ENCODE peak calls at places on chromosomes 2 and 18, in nine cellular contexts. U, R, N, P, C, V, F, Q and H are unnamed samples.

GRCh38 chr2:777546-777945 is 100.3 kb upstream of the TMEM18 start:
- DNase-seq in U (no peak), R (no peak), N (no peak), P (no peak), C (no peak), V (no peak), F (no peak), Q (no peak), H (no peak)

GRCh38 chr2:27071990-27072830 is 756 bp upstream of the OST4 start:
- DNase-seq in U (no peak), R (no peak), N (peak; percentile 84), P (peak; percentile 81), C (peak; percentile 69), V (peak; percentile 74), F (peak; percentile 97), Q (no peak), H (no peak)

GRCh38 chr2:133977385-133977784 is 276.5 kb upstream of the MGAT5 start:
- DNase-seq in U (no peak), R (no peak), N (no peak), P (peak; percentile 20), C (no peak), V (no peak), F (no peak), Q (no peak), H (no peak)

GRCh38 chr2:11406492-11407381 is 59.2 kb downstream of the E2F6 start:
- DNase-seq in U (no peak), R (no peak), N (peak; percentile 25), P (peak; percentile 70), C (no peak), V (peak; percentile 84), F (peak; percentile 72), Q (no peak), H (no peak)

GRCh38 chr18:53385889-53386288 is 838.6 kb downstream of the MBD2 start:
- DNase-seq in U (no peak), R (no peak), N (no peak), P (no peak), C (no peak), V (no peak), F (no peak), Q (no peak), H (no peak)

GRCh38 chr18:24402209-24402785 is 4.7 kb upstream of the OSBPL1A start:
- DNase-seq in U (no peak), R (no peak), N (no peak), P (peak; percentile 70), C (no peak), V (no peak), F (no peak), Q (no peak), H (no peak)

GRCh38 chr2:112701092-112701491 is 19.7 kb upstream of the NT5DC4 start:
- DNase-seq in U (no peak), R (no peak), N (no peak), P (no peak), C (no peak), V (no peak), F (peak; percentile 39), Q (no peak), H (no peak)

GRCh38 chr2:73285162-73285739 is 973 bp upstream of the FBXO41 start:
- DNase-seq in U (no peak), R (no peak), N (no peak), P (no peak), C (no peak), V (no peak), F (no peak), Q (no peak), H (peak; percentile 6)

GRCh38 chr2:15627842-15628684 is 36.4 kb downstream of the DDX1 start:
- DNase-seq in U (no peak), R (no peak), N (no peak), P (no peak), C (no peak), V (no peak), F (no peak), Q (no peak), H (no peak)

GRCh38 chr2:92072461-92073035 is 2798.7 kb upstream of the TEKT4 start:
- DNase-seq in U (peak; percentile 12), R (no peak), N (peak; percentile 2), P (no peak), C (no peak), V (no peak), F (no peak), Q (no peak), H (no peak)

GRCh38 chr2:104701471-104701911 is 152.4 kb upstream of the POU3F3 start:
- DNase-seq in U (no peak), R (no peak), N (no peak), P (no peak), C (no peak), V (no peak), F (no peak), Q (no peak), H (no peak)

GRCh38 chr2:223613017-223613950 is 11.1 kb upstream of the SCG2 start:
- DNase-seq in U (peak; percentile 60), R (no peak), N (peak; percentile 92), P (peak; percentile 93), C (peak; percentile 55), V (peak; percentile 99), F (peak; percentile 99), Q (peak; percentile 89), H (peak; percentile 74)

GRCh38 chr2:201256001-201256544 is 4.3 kb upstream of the CASP8 start:
- DNase-seq in U (no peak), R (no peak), N (no peak), P (peak; percentile 13), C (no peak), V (no peak), F (no peak), Q (no peak), H (no peak)

GRCh38 chr2:165874445-165875039 is 79.0 kb downstream of the TTC21B start:
- DNase-seq in U (no peak), R (no peak), N (peak; percentile 74), P (no peak), C (peak; percentile 72), V (peak; percentile 88), F (peak; percentile 77), Q (peak; percentile 28), H (peak; percentile 24)

GRCh38 chr2:85455552-85456090 is 37.1 kb downstream of the SH2D6 start:
- DNase-seq in U (no peak), R (no peak), N (no peak), P (peak; percentile 98), C (no peak), V (no peak), F (no peak), Q (no peak), H (no peak)
- TF ChIP-seq CTCF in U (no peak), R (no peak), N (peak; percentile 8), P (peak; percentile 73), C (peak; percentile 16), V (no peak), F (no peak), Q (no peak), H (no peak)

GRCh38 chr2:162629085-162629484 is 209.5 kb downstream of the KCNH7 start:
- DNase-seq in U (no peak), R (no peak), N (no peak), P (no peak), C (no peak), V (no peak), F (no peak), Q (no peak), H (no peak)

GRCh38 chr2:162629499-162629898 is 209.1 kb downstream of the KCNH7 start:
- DNase-seq in U (no peak), R (no peak), N (no peak), P (no peak), C (no peak), V (no peak), F (no peak), Q (no peak), H (no peak)

GRCh38 chr2:162623888-162624287 is 214.7 kb downstream of the KCNH7 start:
- DNase-seq in U (no peak), R (no peak), N (no peak), P (no peak), C (no peak), V (no peak), F (no peak), Q (no peak), H (no peak)
- TF ChIP-seq CTCF in U (no peak), R (no peak), N (no peak), P (no peak), C (no peak), V (no peak), F (no peak), Q (no peak), H (no peak)

GRCh38 chr2:3428577-3428976 is 49.1 kb downstream of the TRAPPC12 start:
- DNase-seq in U (no peak), R (no peak), N (no peak), P (peak; percentile 36), C (no peak), V (no peak), F (no peak), Q (no peak), H (no peak)

GRCh38 chr2:3426615-3427014 is 47.1 kb downstream of the TRAPPC12 start:
- DNase-seq in U (no peak), R (no peak), N (no peak), P (no peak), C (no peak), V (no peak), F (no peak), Q (no peak), H (no peak)

GRCh38 chr2:3429068-3429610 is 49.6 kb downstream of the TRAPPC12 start:
- DNase-seq in U (no peak), R (no peak), N (no peak), P (no peak), C (no peak), V (peak; percentile 54), F (peak; percentile 59), Q (no peak), H (no peak)

GRCh38 chr2:3430211-3430610 is 50.7 kb downstream of the TRAPPC12 start:
- DNase-seq in U (no peak), R (no peak), N (no peak), P (no peak), C (no peak), V (peak; percentile 45), F (peak; percentile 51), Q (no peak), H (no peak)

GRCh38 chr2:3427272-3427671 is 47.8 kb downstream of the TRAPPC12 start:
- DNase-seq in U (no peak), R (no peak), N (no peak), P (peak; percentile 5), C (no peak), V (no peak), F (no peak), Q (no peak), H (no peak)
- TF ChIP-seq CTCF in U (no peak), R (no peak), N (no peak), P (no peak), C (no peak), V (no peak), F (no peak), Q (no peak), H (no peak)

DNA sequence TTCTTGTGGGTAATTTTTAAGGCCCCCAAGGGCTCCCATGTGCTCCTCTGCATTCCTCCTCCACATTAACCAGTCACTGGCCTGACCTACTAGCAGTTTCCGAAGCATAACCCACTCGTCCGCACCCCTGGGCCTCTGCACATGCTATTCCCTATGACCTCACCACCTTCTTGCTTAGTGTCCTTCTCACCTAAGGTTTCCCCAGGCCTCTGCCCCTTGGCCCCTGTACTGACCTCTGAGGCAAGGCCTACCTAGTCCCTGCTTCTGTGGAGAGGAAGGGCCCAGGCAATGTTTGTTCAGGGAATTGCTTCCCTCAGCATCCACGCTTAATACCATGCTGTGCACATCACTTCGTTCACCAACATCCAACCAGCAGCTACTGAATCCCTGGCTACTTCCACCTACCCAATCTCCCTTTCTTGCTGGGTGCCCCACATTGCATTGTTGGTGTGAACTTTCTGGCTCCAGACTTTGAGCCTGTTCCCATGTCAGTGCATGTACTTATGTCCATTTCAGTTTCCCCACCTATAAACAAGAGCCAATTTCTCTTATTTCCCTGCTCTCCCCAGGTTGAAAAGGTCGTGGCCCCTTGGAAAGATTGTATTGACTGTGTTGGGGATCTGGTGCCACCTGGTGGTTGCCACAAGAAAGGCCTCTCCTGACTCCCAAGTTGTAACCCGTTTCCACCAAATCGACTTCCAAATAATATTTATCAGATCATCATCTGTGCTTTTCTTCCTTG is 19.2 kb upstream of the TMEM177 start:
- DNase-seq in U (no peak), R (peak; percentile 18), N (peak; percentile 63), P (peak; percentile 85), C (peak; percentile 62), V (peak; percentile 66), F (peak; percentile 63), Q (peak; percentile 22), H (peak; percentile 68)
- TF ChIP-seq CTCF in U (peak; percentile 78), R (peak; percentile 82), N (peak; percentile 74), P (peak; percentile 94), C (peak; percentile 92), V (peak; percentile 96), F (peak; percentile 97), Q (peak; percentile 92), H (peak; percentile 83)